ENCODE peak calls at places on chromosome 18, in four cellular contexts. G, K, A and S are unnamed samples.

GRCh38 chr18:69943021-69943420 is 4.7 kb downstream of the CD226 start:
- DNase-seq in G (no peak), K (no peak), A (no peak), S (no peak)

GRCh38 chr18:29840101-29840500 is 1202.4 kb downstream of the DSC3 start:
- DNase-seq in G (peak), K (no peak), A (no peak), S (no peak)

GRCh38 chr18:45837283-45838070 is 12.0 kb downstream of the SIGLEC15 start:
- DNase-seq in G (no peak), K (no peak), A (no peak), S (peak)

GRCh38 chr18:452801-453200 is 47.7 kb downstream of the COLEC12 start:
- DNase-seq in G (no peak), K (no peak), A (no peak), S (no peak)

GRCh38 chr18:46333371-46334199 is 229.4 kb downstream of the HAUS1 start:
- DNase-seq in G (no peak), K (no peak), A (no peak), S (peak)

GRCh38 chr18:26336572-26336971 is 110.3 kb downstream of the TAF4B start:
- DNase-seq in G (no peak), K (no peak), A (no peak), S (no peak)

GRCh38 chr18:12993439-12993838 is 2.3 kb downstream of the CEP192 start:
- DNase-seq in G (no peak), K (no peak), A (no peak), S (no peak)

GRCh38 chr18:58687871-58688308 is 16.6 kb downstream of the MALT1 start:
- DNase-seq in G (no peak), K (no peak), A (no peak), S (no peak)

GRCh38 chr18:46013484-46014189 is 46.5 kb upstream of the EPG5 start:
- DNase-seq in G (no peak), K (no peak), A (peak), S (no peak)

GRCh38 chr18:35122586-35123224 is 81.5 kb downstream of the MAPRE2 start:
- DNase-seq in G (no peak), K (no peak), A (no peak), S (peak)

GRCh38 chr18:10927980-10928605 is 221.3 kb downstream of the PIEZO2 start:
- DNase-seq in G (peak), K (no peak), A (peak), S (no peak)

GRCh38 chr18:45916302-45916701 is 50.8 kb downstream of the EPG5 start:
- DNase-seq in G (no peak), K (no peak), A (peak), S (no peak)

GRCh38 chr18:57839942-57840381 is 36.8 kb upstream of the ATP8B1 start:
- DNase-seq in G (peak), K (no peak), A (no peak), S (no peak)

GRCh38 chr18:10240276-10240675 is 214.2 kb upstream of the APCDD1 start:
- DNase-seq in G (no peak), K (no peak), A (no peak), S (peak)

GRCh38 chr18:45324489-45325111 is 290.7 kb upstream of the SLC14A2 start:
- DNase-seq in G (peak), K (no peak), A (no peak), S (peak)

GRCh38 chr18:26121476-26121875 is 12.2 kb upstream of the PSMA8 start:
- DNase-seq in G (peak), K (no peak), A (no peak), S (no peak)

GRCh38 chr18:79400591-79401381 is 5.1 kb downstream of the NFATC1 start:
- DNase-seq in G (no peak), K (no peak), A (peak), S (no peak)

GRCh38 chr18:49061239-49061905 is 110.6 kb upstream of the SMAD7 start:
- DNase-seq in G (no peak), K (no peak), A (no peak), S (no peak)

GRCh38 chr18:10089881-10090280 is 176.1 kb downstream of the VAPA start:
- DNase-seq in G (no peak), K (no peak), A (no peak), S (no peak)

GRCh38 chr18:56684277-56684676 is 33.1 kb downstream of the WDR7 start:
- DNase-seq in G (no peak), K (no peak), A (no peak), S (no peak)

GRCh38 chr18:76532875-76533274 is 37.8 kb upstream of the ZNF516 start:
- DNase-seq in G (no peak), K (no peak), A (no peak), S (no peak)

GRCh38 chr18:27315001-27315400 is 129.9 kb upstream of the CHST9 start:
- DNase-seq in G (no peak), K (no peak), A (no peak), S (no peak)

GRCh38 chr18:58254873-58255511 is 211.0 kb downstream of the NEDD4L start:
- DNase-seq in G (peak), K (no peak), A (no peak), S (no peak)

GRCh38 chr18:58135806-58136331 is 91.8 kb downstream of the NEDD4L start:
- DNase-seq in G (peak), K (peak), A (peak), S (peak)

GRCh38 chr18:69399253-69399652 is 1.4 kb upstream of the DOK6 start:
- DNase-seq in G (no peak), K (no peak), A (no peak), S (no peak)

GRCh38 chr18:79682896-79683625 is 3.5 kb downstream of the CTDP1 start:
- DNase-seq in G (no peak), K (no peak), A (no peak), S (no peak)

GRCh38 chr18:58046087-58046793 is 2.2 kb downstream of the NEDD4L start:
- DNase-seq in G (no peak), K (peak), A (no peak), S (no peak)

GRCh38 chr18:57077786-57078552 is 68.9 kb upstream of the BOD1L2 start:
- DNase-seq in G (no peak), K (no peak), A (peak), S (no peak)

GRCh38 chr18:49628993-49629795 is 67.3 kb downstream of the LIPG start:
- DNase-seq in G (no peak), K (peak), A (no peak), S (no peak)

GRCh38 chr18:1056404-1056803 is 151.7 kb downstream of the ADCYAP1 start:
- DNase-seq in G (no peak), K (no peak), A (no peak), S (no peak)

GRCh38 chr18:13893418-13893760 is 21.9 kb downstream of the MC2R start:
- DNase-seq in G (no peak), K (no peak), A (peak), S (no peak)

GRCh38 chr18:77749189-77749588 is 499.5 kb downstream of the GALR1 start:
- DNase-seq in G (no peak), K (peak), A (no peak), S (peak)